ENCODE peak calls at places on chromosome 12, in four cellular contexts. One of them, this sample, is unnamed.

GRCh38 chr12:10361084-10361483 is 28.8 kb downstream of the KLRK1 start:
- DNase-seq in HepG2: no peak
- DNase-seq in K562: no peak
- DNase-seq in GM12878: no peak
- DNase-seq in this sample: no peak

GRCh38 chr12:57175428-57176138 is 28.2 kb upstream of the LRP1-AS start:
- DNase-seq in K562: peak; percentile 86
- DNase-seq in GM12878: no peak
- DNase-seq in HepG2: peak; percentile 39
- DNase-seq in this sample: peak; percentile 92

GRCh38 chr12:981176-981828 is 9.7 kb upstream of the ERC1 start:
- DNase-seq in K562: no peak
- DNase-seq in HepG2: no peak
- DNase-seq in GM12878: no peak
- DNase-seq in this sample: no peak

GRCh38 chr12:88574278-88574677 is 6.0 kb downstream of the KITLG start:
- DNase-seq in K562: no peak
- DNase-seq in HepG2: no peak
- DNase-seq in GM12878: no peak
- DNase-seq in this sample: no peak

GRCh38 chr12:90910958-90911357 is 44.0 kb downstream of the CCER1 start:
- DNase-seq in GM12878: no peak
- DNase-seq in HepG2: no peak
- DNase-seq in K562: no peak
- DNase-seq in this sample: no peak

GRCh38 chr12:52060498-52061177 is 9.1 kb upstream of the ATG101 start:
- DNase-seq in HepG2: no peak
- DNase-seq in K562: no peak
- DNase-seq in GM12878: no peak
- DNase-seq in this sample: no peak

GRCh38 chr12:74945771-74946198 is 263.9 kb downstream of the KCNC2 start:
- DNase-seq in GM12878: no peak
- DNase-seq in HepG2: no peak
- DNase-seq in K562: no peak
- DNase-seq in this sample: no peak

GRCh38 chr12:30874455-30875313 is 51.9 kb upstream of the TSPAN11 start:
- DNase-seq in GM12878: no peak
- DNase-seq in K562: no peak
- DNase-seq in HepG2: no peak
- DNase-seq in this sample: peak; percentile 39

GRCh38 chr12:121812320-121812871 is 8.6 kb downstream of the SETD1B start:
- DNase-seq in GM12878: no peak
- DNase-seq in HepG2: no peak
- DNase-seq in K562: peak; percentile 91
- DNase-seq in this sample: peak; percentile 95

GRCh38 chr12:39227218-39227617 is 215.7 kb downstream of the KIF21A start:
- DNase-seq in K562: no peak
- DNase-seq in HepG2: no peak
- DNase-seq in GM12878: no peak
- DNase-seq in this sample: no peak

GRCh38 chr12:91741932-91742331 is 403.7 kb downstream of the BTG1 start:
- DNase-seq in K562: no peak
- DNase-seq in HepG2: no peak
- DNase-seq in GM12878: no peak
- DNase-seq in this sample: no peak

GRCh38 chr12:70248916-70249315 is 5.7 kb downstream of the CNOT2 start:
- DNase-seq in HepG2: no peak
- DNase-seq in GM12878: no peak
- DNase-seq in K562: no peak
- DNase-seq in this sample: no peak

GRCh38 chr12:126668538-126668937 is 1598.4 kb upstream of the TMEM132C start:
- DNase-seq in HepG2: no peak
- DNase-seq in GM12878: no peak
- DNase-seq in K562: no peak
- DNase-seq in this sample: no peak

GRCh38 chr12:80490329-80490728 is 46.3 kb downstream of the PTPRQ start:
- DNase-seq in GM12878: no peak
- DNase-seq in HepG2: no peak
- DNase-seq in K562: no peak
- DNase-seq in this sample: no peak

GRCh38 chr12:124489915-124490583 is 77.4 kb downstream of the NCOR2 start:
- DNase-seq in K562: no peak
- DNase-seq in HepG2: no peak
- DNase-seq in GM12878: no peak
- DNase-seq in this sample: no peak

GRCh38 chr12:117377758-117378157 is 16.3 kb upstream of the NOS1 start:
- DNase-seq in HepG2: no peak
- DNase-seq in GM12878: no peak
- DNase-seq in K562: peak; percentile 47
- DNase-seq in this sample: no peak

GRCh38 chr12:14403293-14403692 is 37.8 kb downstream of the ATF7IP start:
- DNase-seq in K562: no peak
- DNase-seq in HepG2: no peak
- DNase-seq in GM12878: no peak
- DNase-seq in this sample: no peak

GRCh38 chr12:98908866-98909265 is 263.8 kb downstream of the APAF1 start:
- DNase-seq in HepG2: no peak
- DNase-seq in K562: no peak
- DNase-seq in GM12878: no peak
- DNase-seq in this sample: no peak

GRCh38 chr12:114678028-114678427 is 5.9 kb downstream of the TBX3 start:
- DNase-seq in GM12878: no peak
- DNase-seq in K562: no peak
- DNase-seq in HepG2: no peak
- DNase-seq in this sample: peak; percentile 60

GRCh38 chr12:52243264-52243773 is 10.3 kb downstream of the KRT7 start:
- DNase-seq in K562: no peak
- DNase-seq in GM12878: no peak
- DNase-seq in HepG2: no peak
- DNase-seq in this sample: peak; percentile 17

GRCh38 chr12:40444174-40444573 is 219.4 kb downstream of the LRRK2 start:
- DNase-seq in K562: no peak
- DNase-seq in HepG2: no peak
- DNase-seq in GM12878: no peak
- DNase-seq in this sample: no peak

GRCh38 chr12:3931206-3931605 is 58.0 kb upstream of the PARP11 start:
- DNase-seq in K562: no peak
- DNase-seq in HepG2: no peak
- DNase-seq in GM12878: no peak
- DNase-seq in this sample: no peak

GRCh38 chr12:15540469-15540872 is 218.2 kb downstream of the PTPRO start:
- DNase-seq in GM12878: no peak
- DNase-seq in K562: no peak
- DNase-seq in HepG2: no peak
- DNase-seq in this sample: no peak

GRCh38 chr12:123912415-123913385 is 59.9 kb downstream of the CCDC92 start:
- DNase-seq in GM12878: no peak
- DNase-seq in K562: no peak
- DNase-seq in HepG2: peak; percentile 40
- DNase-seq in this sample: peak; percentile 44

GRCh38 chr12:87127272-87127671 is 871.1 kb upstream of the MGAT4C start:
- DNase-seq in GM12878: no peak
- DNase-seq in HepG2: no peak
- DNase-seq in K562: no peak
- DNase-seq in this sample: no peak
- TF ChIP-seq SMC3 in GM12878: no peak
- TF ChIP-seq SMC3 in HepG2: no peak
- TF ChIP-seq SMC3 in K562: no peak
- TF ChIP-seq SMC3 in this sample: no peak

DNA sequence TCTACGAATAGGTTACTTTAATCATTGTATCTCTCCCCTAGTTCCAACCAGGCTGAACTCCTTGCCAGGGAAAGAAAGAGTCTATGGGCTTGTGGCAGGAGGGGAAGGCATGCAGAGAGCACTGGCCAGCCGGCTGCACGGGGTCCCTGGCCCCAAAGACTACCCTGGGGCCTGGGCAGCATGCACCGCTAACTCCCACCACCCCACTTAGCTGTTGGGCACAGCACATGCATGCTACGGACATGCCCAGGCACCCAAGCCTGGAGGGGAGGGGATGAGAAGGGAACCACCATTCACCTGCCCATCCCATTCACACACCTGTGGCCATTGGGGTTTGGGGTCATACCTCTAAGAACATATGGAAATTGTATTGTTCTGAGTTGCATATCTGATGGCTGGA is 94.1 kb downstream of the PIK3C2G start:
- DNase-seq in K562: no peak
- DNase-seq in HepG2: no peak
- DNase-seq in GM12878: no peak
- DNase-seq in this sample: no peak
- TF ChIP-seq POLR2AphosphoS5 in K562: no peak
- TF ChIP-seq POLR2AphosphoS5 in HepG2: no peak
- TF ChIP-seq POLR2AphosphoS5 in GM12878: no peak
- TF ChIP-seq POLR2AphosphoS5 in this sample: no peak

DNA sequence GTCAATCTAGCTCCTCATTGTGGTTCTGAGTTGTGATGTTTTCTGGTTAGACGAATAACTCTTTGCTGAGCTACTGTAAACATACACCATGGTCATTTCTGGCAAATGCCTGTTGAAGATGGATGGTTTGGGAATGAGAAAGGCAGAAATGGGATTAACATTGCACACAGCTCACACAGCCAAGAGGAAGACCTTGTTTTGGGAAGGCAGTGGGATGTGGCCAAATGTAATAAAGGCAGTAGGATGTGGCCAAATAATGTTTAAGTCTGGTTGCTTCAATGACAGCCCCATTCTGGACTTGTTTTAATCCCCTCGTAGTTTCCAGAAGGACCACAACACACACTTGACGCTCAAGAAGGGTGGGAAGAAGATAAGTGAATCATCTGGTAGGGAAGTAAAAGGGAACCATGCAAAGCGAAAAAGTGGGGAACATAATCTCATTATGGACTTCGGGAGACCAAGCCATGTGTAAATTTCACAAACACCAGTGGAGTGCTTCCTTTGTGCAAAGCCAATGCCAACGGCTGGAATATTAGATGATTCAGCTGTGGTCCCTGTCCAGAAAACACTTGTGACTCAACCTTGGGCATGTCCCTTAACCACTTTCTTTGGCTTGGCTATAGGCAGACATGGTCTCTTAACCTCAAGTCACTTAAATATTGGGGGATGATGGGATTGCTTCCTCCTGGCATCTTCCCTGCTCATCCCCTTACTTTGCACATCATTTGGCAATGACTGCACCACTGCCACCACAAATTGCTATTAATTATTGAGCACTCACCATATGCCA is 284.4 kb upstream of the CRY1 start:
- DNase-seq in HepG2: no peak
- DNase-seq in K562: no peak
- DNase-seq in GM12878: no peak
- DNase-seq in this sample: no peak
- TF ChIP-seq SMC3 in HepG2: no peak
- TF ChIP-seq SMC3 in K562: no peak
- TF ChIP-seq SMC3 in GM12878: no peak
- TF ChIP-seq SMC3 in this sample: no peak

GRCh38 chr12:108690799-108691153 is 40.5 kb downstream of the CORO1C start:
- DNase-seq in GM12878: no peak
- DNase-seq in HepG2: no peak
- DNase-seq in K562: no peak
- DNase-seq in this sample: no peak

GRCh38 chr12:108691995-108692808 is 39.1 kb downstream of the CORO1C start:
- DNase-seq in GM12878: no peak
- DNase-seq in HepG2: no peak
- DNase-seq in K562: no peak
- DNase-seq in this sample: no peak

GRCh38 chr12:108693186-108693585 is 38.1 kb downstream of the CORO1C start:
- DNase-seq in GM12878: no peak
- DNase-seq in HepG2: no peak
- DNase-seq in K562: no peak
- DNase-seq in this sample: no peak

GRCh38 chr12:108690191-108690518 is 41.2 kb downstream of the CORO1C start:
- DNase-seq in GM12878: no peak
- DNase-seq in K562: no peak
- DNase-seq in HepG2: no peak
- DNase-seq in this sample: no peak

GRCh38 chr12:108691154-108691994 is 39.9 kb downstream of the CORO1C start:
- DNase-seq in HepG2: peak; percentile 96
- DNase-seq in GM12878: peak; percentile 63
- DNase-seq in K562: peak; percentile 80
- DNase-seq in this sample: peak; percentile 77
- TF ChIP-seq POLR2AphosphoS5 in HepG2: no peak
- TF ChIP-seq POLR2AphosphoS5 in GM12878: peak; percentile 74
- TF ChIP-seq POLR2AphosphoS5 in K562: peak; percentile 96
- TF ChIP-seq POLR2AphosphoS5 in this sample: peak; percentile 80

This sample was measured in SK-N-SH.